ENCODE peak calls at places on chromosome 12, in five cellular contexts. A, Y, Z, N and X are unnamed samples.
A peak's percentile ranks its signal among the peaks of the same experiment; 100 is the strongest.

GRCh38 chr12:49678711-49679110 is 28.5 kb downstream of the FMNL3 start:
- DNase-seq in N (no peak), Y (no peak), Z (no peak), A (no peak), X (no peak)

GRCh38 chr12:51661199-51661598 is 70.2 kb downstream of the SCN8A start:
- DNase-seq in A (no peak), Z (no peak), N (no peak), Y (no peak), X (no peak)

GRCh38 chr12:8860165-8860961 is 37.9 kb downstream of the A2ML1 start:
- DNase-seq in A (no peak), Z (peak; percentile 70), N (peak; percentile 2), Y (peak; percentile 29), X (peak; percentile 7)

GRCh38 chr12:230925-231671 is 17.1 kb upstream of the SLC6A12 start:
- DNase-seq in Z (no peak), Y (no peak), A (no peak), N (no peak), X (no peak)

GRCh38 chr12:6570264-6570887 is 2.3 kb upstream of the NOP2 start:
- DNase-seq in Y (peak; percentile 71), A (no peak), Z (peak; percentile 69), N (peak; percentile 4), X (peak; percentile 67)

GRCh38 chr12:83040339-83040738 is 353.6 kb downstream of the TMTC2 start:
- DNase-seq in A (no peak), N (no peak), Z (no peak), Y (no peak), X (no peak)

GRCh38 chr12:5442251-5443006 is 10.5 kb downstream of the NTF3 start:
- DNase-seq in Z (peak; percentile 35), Y (no peak), A (no peak), N (no peak), X (no peak)

GRCh38 chr12:132055535-132056096 is 88.5 kb downstream of the DDX51 start:
- DNase-seq in Y (no peak), N (no peak), Z (no peak), A (no peak), X (no peak)